ENCODE peak calls at places on chromosomes 16 and 17, in seven cellular contexts. X, J, R, W, K, Z and G are unnamed samples.

GRCh38 chr17:42913527-42913926 is 12.9 kb downstream of the G6PC1 start:
- DNase-seq in Z (no peak), J (no peak), K (peak; percentile 39), W (no peak), R (no peak), X (peak; percentile 67), G (no peak)

GRCh38 chr16:27474921-27475320 is 72.9 kb downstream of the IL21R start:
- DNase-seq in W (no peak), X (no peak), Z (no peak), J (no peak), R (no peak), K (no peak), G (no peak)

GRCh38 chr17:70134777-70135176 is 34.6 kb upstream of the KCNJ2 start:
- DNase-seq in X (no peak), K (no peak), J (no peak), Z (no peak), W (no peak), R (no peak), G (no peak)

GRCh38 chr16:83701494-83701893 is 106.3 kb upstream of the HSBP1 start:
- DNase-seq in W (peak; percentile 37), K (peak; percentile 25), R (peak; percentile 90), Z (peak; percentile 70), X (peak; percentile 33), J (no peak), G (peak; percentile 95)

GRCh38 chr17:31274252-31274651 is 22.8 kb downstream of the OMG start:
- DNase-seq in J (no peak), R (no peak), W (no peak), K (peak; percentile 87), X (peak; percentile 90), Z (no peak), G (no peak)

GRCh38 chr17:79563237-79564013 is 47.4 kb downstream of the RBFOX3 start:
- DNase-seq in Z (no peak), R (no peak), J (no peak), X (no peak), W (no peak), K (peak; percentile 47), G (no peak)

GRCh38 chr16:35525979-35526590 is 2066.7 kb downstream of the TP53TG3F start:
- DNase-seq in X (no peak), J (no peak), W (no peak), Z (no peak), R (no peak), K (no peak), G (no peak)

GRCh38 chr17:8079291-8080207 is 8.0 kb downstream of the ALOX12B start:
- DNase-seq in Z (peak; percentile 80), J (peak; percentile 35), K (peak; percentile 61), X (peak; percentile 42), R (peak; percentile 94), W (peak; percentile 68), G (peak; percentile 96)

GRCh38 chr17:64250211-64250835 is 12.7 kb downstream of the TEX2 start:
- DNase-seq in X (no peak), R (no peak), Z (no peak), J (no peak), W (no peak), K (peak; percentile 71), G (peak; percentile 9)

GRCh38 chr17:72407336-72408121 is 286.7 kb downstream of the SOX9 start:
- DNase-seq in Z (no peak), R (peak; percentile 59), J (no peak), X (peak; percentile 96), W (peak; percentile 51), K (peak; percentile 98), G (peak; percentile 85)

GRCh38 chr16:89924298-89924924 is 1.3 kb downstream of the TUBB3 start:
- DNase-seq in W (no peak), K (peak; percentile 19), X (peak; percentile 68), J (no peak), Z (peak; percentile 94), R (peak; percentile 94), G (peak; percentile 91)

GRCh38 chr16:22898874-22899348 is 84.9 kb downstream of the HS3ST2 start:
- DNase-seq in R (peak; percentile 96), K (peak; percentile 67), J (peak; percentile 33), X (peak; percentile 65), W (peak; percentile 71), Z (peak; percentile 83), G (peak; percentile 97)

GRCh38 chr17:59483860-59484259 is 81.5 kb upstream of the DHX40 start:
- DNase-seq in X (no peak), R (no peak), Z (no peak), W (no peak), J (no peak), K (no peak), G (no peak)

GRCh38 chr16:4358831-4359561 is 7.9 kb upstream of the PAM16 start:
- DNase-seq in W (peak; percentile 69), J (peak; percentile 44), R (peak; percentile 88), X (peak; percentile 34), K (no peak), Z (peak; percentile 72), G (peak; percentile 95)

GRCh38 chr17:8075081-8075480 is 12.4 kb downstream of the ALOX12B start:
- DNase-seq in X (no peak), W (no peak), Z (no peak), K (no peak), J (no peak), R (no peak), G (no peak)

GRCh38 chr17:61444831-61445230 is 7.4 kb upstream of the TBX4 start:
- DNase-seq in R (no peak), W (no peak), J (no peak), K (no peak), X (peak; percentile 78), Z (no peak), G (peak; percentile 33)

GRCh38 chr16:6153901-6154300 is 1056.3 kb upstream of the EEF2KMT start:
- DNase-seq in Z (no peak), W (no peak), R (no peak), J (no peak), K (no peak), X (no peak), G (no peak)

GRCh38 chr17:17698371-17698770 is 17.1 kb downstream of the RAI1 start:
- DNase-seq in J (no peak), K (no peak), W (no peak), Z (no peak), X (no peak), R (peak; percentile 79), G (peak; percentile 83)

GRCh38 chr16:142405-142804 is 3.9 kb upstream of the NPRL3 start:
- DNase-seq in K (no peak), Z (no peak), J (no peak), X (no peak), R (no peak), W (no peak), G (no peak)

GRCh38 chr17:3335876-3336275 is 37.7 kb upstream of the OR3A1 start:
- DNase-seq in R (peak; percentile 15), W (no peak), K (peak; percentile 14), Z (no peak), J (no peak), X (no peak), G (no peak)

DNA sequence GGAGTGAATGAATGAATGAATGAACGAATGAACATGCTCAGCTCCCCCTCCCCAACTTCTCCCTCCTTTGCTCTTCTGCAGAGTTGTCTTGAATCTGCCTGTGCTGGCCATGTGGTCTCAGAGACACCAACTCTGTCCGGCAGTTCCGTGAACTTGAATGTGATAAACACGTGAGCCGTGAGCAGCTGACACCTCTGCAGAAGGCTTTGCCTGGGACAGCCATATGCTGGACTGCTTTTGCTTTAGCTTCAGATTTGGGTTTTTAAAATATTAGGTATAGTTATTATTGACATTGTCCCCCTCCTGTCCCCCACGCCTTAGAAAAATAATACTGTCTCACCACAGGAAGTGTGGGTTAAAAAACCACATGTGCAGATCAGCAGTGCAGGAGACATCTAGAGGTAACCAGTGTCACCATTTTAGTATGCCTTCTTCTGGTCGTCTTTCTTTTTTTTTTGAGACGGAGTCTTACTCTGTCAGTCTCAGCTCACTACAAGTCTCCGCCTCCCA is 83.8 kb downstream of the ABCC1 start:
- DNase-seq in J (no peak), R (no peak), W (no peak), K (no peak), X (no peak), Z (no peak), G (no peak)
- H3K4me3 ChIP-seq in J (no peak overlapping the region), R (no peak overlapping the region), W (no peak overlapping the region), K (no peak overlapping the region), X (no peak overlapping the region), Z (no peak overlapping the region), G (no peak overlapping the region)

DNA sequence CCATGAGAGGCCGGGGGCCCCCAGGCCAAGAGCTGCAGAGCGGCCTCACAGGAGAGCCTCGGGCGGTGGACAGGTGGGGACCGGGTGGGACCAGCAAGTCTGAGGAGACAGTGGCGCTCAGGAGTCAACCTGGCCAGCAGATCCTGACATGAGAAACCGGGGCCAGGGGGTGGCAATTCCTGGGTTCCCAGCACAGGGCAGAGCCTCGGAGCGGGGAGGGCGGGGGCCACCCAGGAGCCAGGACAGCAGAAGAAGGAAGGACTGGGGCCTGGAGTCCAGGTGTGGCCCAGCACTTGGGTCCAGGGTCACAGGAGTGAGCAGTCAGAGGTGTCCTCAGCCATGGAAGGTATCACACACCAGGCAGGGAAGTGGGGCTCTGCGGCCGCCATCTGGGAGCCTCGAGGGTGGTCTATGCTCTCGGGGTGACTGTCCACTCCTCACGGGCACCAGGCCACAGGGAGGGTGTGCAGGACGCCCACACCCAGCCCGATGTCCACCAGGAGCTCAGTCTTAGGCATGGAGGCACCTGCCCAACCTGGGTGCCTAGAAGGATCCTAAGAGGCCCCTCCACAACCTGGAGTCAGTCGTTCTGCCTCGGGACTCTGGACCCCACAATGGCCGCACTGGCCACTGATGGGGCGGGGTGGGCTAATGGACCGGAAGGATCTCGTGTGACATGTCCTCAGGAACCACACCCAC is 29.1 kb downstream of the PIEZO1 start:
- DNase-seq in X (no peak), Z (no peak), W (no peak), R (no peak), J (no peak), K (no peak), G (no peak)
- H3K27ac ChIP-seq in X (no peak overlapping the region), Z (no peak overlapping the region), W (peak overlapping the region; percentile 10), R (no peak overlapping the region), J (no peak overlapping the region), K (peak overlapping the region; percentile 5), G (no peak overlapping the region)

DNA sequence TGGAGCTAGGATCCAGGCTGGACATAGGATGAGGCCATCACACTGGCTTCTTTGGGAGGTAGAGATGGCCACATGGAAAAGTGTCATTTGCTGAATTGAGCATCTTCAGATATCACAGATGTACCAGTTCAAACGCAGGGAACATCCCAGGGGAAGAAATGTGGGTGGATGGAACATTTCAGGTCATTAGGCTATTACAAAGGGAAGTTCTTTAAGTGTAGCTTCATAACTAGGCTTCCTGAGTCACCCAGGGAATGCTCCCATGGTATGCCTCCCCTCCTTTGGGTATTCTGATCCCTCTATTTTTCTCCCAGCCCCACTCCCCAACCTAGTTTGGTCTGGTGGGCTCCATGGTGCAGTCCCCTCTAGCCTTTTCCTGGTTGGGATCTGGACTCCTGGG is 69.8 kb upstream of the IRX3 start:
- DNase-seq in Z (no peak), R (no peak), W (no peak), K (no peak), X (no peak), J (no peak), G (no peak)
- H3K27me3 ChIP-seq in Z (no peaks in the 10 kb centered on the region), R (no peaks in the 10 kb centered on the region), W (no peaks in the 10 kb centered on the region), K (no peaks in the 10 kb centered on the region), X (no peaks in the 10 kb centered on the region), J (peaks cover 14% of the 10 kb centered on the region), G (no peaks in the 10 kb centered on the region)

GRCh38 chr17:39543176-39543575 is 64.5 kb downstream of the NEUROD2 start:
- DNase-seq in Z (no peak), J (no peak), W (no peak), R (no peak), K (no peak), X (no peak), G (no peak)
- H3K4me3 ChIP-seq in Z (no peak overlapping the region), J (no peak overlapping the region), W (no peak overlapping the region), R (no peak overlapping the region), K (no peak overlapping the region), X (no peak overlapping the region), G (no peak overlapping the region)